ENCODE peak calls at places on chromosomes 4 and X, in six cellular contexts. E is cardiac muscle cell, J is ovary, U is psoas muscle, N is HCT116, V is A549. X is an unnamed sample.

GRCh38 chr4:138669479-138670165 is 346.0 kb upstream of the NOCT start:
- DNase-seq in E (no peak), J (no peak), U (no peak), N (no peak), V (no peak), X (peak)

GRCh38 chrX:104270916-104271512 is 16.3 kb upstream of the ESX1 start:
- DNase-seq in E (peak), J (peak), U (no peak), N (peak), V (peak), X (peak)

GRCh38 chrX:71910526-71911022 is at the start of gene NHSL2:
- DNase-seq in E (peak), J (no peak), U (peak), N (no peak), V (no peak), X (no peak)

GRCh38 chr4:22500128-22500611 is 15.7 kb downstream of the ADGRA3 start:
- DNase-seq in E (no peak), J (no peak), U (no peak), N (no peak), V (no peak), X (no peak)

GRCh38 chr4:102843938-102844337 is 16.6 kb upstream of the UBE2D3 start:
- DNase-seq in E (no peak), J (no peak), U (no peak), N (no peak), V (no peak), X (no peak)

GRCh38 chr4:42357325-42357724 is 40.0 kb upstream of the SHISA3 start:
- DNase-seq in E (no peak), J (no peak), U (no peak), N (no peak), V (no peak), X (no peak)

GRCh38 chr4:186808635-186809018 is 85.0 kb upstream of the FAT1 start:
- DNase-seq in E (no peak), J (no peak), U (no peak), N (peak), V (no peak), X (no peak)

GRCh38 chr4:168632246-168632832 is 135.5 kb downstream of the PALLD start:
- DNase-seq in E (peak), J (no peak), U (no peak), N (no peak), V (no peak), X (no peak)

GRCh38 chr4:142983111-142983510 is 137.0 kb upstream of the INPP4B start:
- DNase-seq in E (no peak), J (no peak), U (no peak), N (no peak), V (no peak), X (no peak)

GRCh38 chrX:16628954-16629595 is 20.9 kb upstream of the S100G start:
- DNase-seq in E (peak), J (no peak), U (no peak), N (no peak), V (no peak), X (no peak)

GRCh38 chr4:113064244-113064643 is 14.8 kb downstream of the ANK2 start:
- DNase-seq in E (peak), J (no peak), U (no peak), N (no peak), V (no peak), X (no peak)

GRCh38 chrX:2500681-2501151 is at the start of the genes DHRSX and ZBED1:
- DNase-seq in E (peak), J (peak), U (peak), N (no peak), V (peak), X (no peak)

GRCh38 chr4:145014365-145014764 is 83.6 kb downstream of the ANAPC10 start:
- DNase-seq in E (no peak), J (no peak), U (no peak), N (no peak), V (no peak), X (no peak)

GRCh38 chrX:130887392-130887791 is 15.6 kb downstream of the ENOX2 start:
- DNase-seq in E (peak), J (no peak), U (no peak), N (no peak), V (no peak), X (no peak)

GRCh38 chrX:68827848-68828562 is 816 bp upstream of the EFNB1 start:
- DNase-seq in E (peak), J (peak), U (peak), N (peak), V (peak), X (peak)

GRCh38 chr4:5626916-5627315 is 81.4 kb downstream of the EVC2 start:
- DNase-seq in E (no peak), J (no peak), U (no peak), N (no peak), V (no peak), X (no peak)

GRCh38 chr4:79597266-79597665 is 189.2 kb upstream of the GK2 start:
- DNase-seq in E (no peak), J (no peak), U (no peak), N (no peak), V (no peak), X (no peak)

GRCh38 chr4:2789801-2790582 is 2.9 kb upstream of the SH3BP2 start:
- DNase-seq in E (no peak), J (no peak), U (peak), N (no peak), V (no peak), X (no peak)

GRCh38 chr4:1247811-1248261 is 1.1 kb downstream of the CTBP1 start:
- DNase-seq in E (peak), J (no peak), U (no peak), N (no peak), V (no peak), X (no peak)

GRCh38 chr4:112966701-112967100 is 82.8 kb upstream of the ANK2 start:
- DNase-seq in E (no peak), J (no peak), U (no peak), N (no peak), V (no peak), X (no peak)

GRCh38 chr4:10733016-10733415 is 48.4 kb upstream of the CLNK start:
- DNase-seq in E (no peak), J (no peak), U (no peak), N (no peak), V (no peak), X (no peak)

GRCh38 chr4:24808261-24808660 is 12.9 kb downstream of the SOD3 start:
- DNase-seq in E (no peak), J (no peak), U (no peak), N (no peak), V (no peak), X (no peak)

GRCh38 chrX:56248492-56248891 is 16.3 kb downstream of the KLF8 start:
- DNase-seq in E (peak), J (peak), U (peak), N (peak), V (peak), X (peak)

GRCh38 chr4:32519060-32519459 is 1798.9 kb downstream of the PCDH7 start:
- DNase-seq in E (no peak), J (no peak), U (no peak), N (no peak), V (no peak), X (no peak)

GRCh38 chr4:110196206-110196870 is 2.1 kb downstream of the ELOVL6 start:
- DNase-seq in E (peak), J (peak), U (peak), N (no peak), V (peak), X (peak)

GRCh38 chr4:126007142-126007541 is 692.4 kb downstream of the FAT4 start:
- DNase-seq in E (no peak), J (no peak), U (no peak), N (no peak), V (no peak), X (no peak)

GRCh38 chrX:112840382-112841113 is at the start of gene AMOT:
- DNase-seq in E (peak), J (peak), U (peak), N (peak), V (peak), X (no peak)
- H3K4me3 ChIP-seq in E (peak), J (peak), U (peak), N (peak), V (peak), X (peak)

GRCh38 chrX:83004012-83004411 is 504.1 kb upstream of the POU3F4 start:
- DNase-seq in E (no peak), J (no peak), U (no peak), N (no peak), V (no peak), X (no peak)

DNA sequence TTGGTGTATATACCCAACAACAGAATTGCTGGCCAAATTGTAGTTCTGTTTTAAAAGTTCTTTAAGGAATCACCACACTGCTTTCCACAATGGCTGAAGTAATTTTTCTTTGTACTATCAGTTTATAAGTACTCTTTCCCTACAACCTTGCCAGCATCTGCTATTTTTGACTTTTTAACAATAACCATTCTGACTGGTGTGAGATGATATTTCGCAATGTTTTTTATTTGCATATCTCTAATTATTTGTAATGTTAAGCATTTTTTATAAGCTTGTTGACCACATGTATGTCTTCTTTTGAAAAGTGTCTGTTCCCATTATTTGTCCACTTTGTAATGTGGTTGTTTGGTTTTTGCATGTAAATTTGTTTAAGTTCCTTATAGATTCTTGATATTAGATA is 509.9 kb upstream of the POU3F4 start:
- DNase-seq in E (no peak), J (no peak), U (no peak), N (no peak), V (no peak), X (no peak)
- TF ChIP-seq CTCF in E (no peak), J (no peak), U (no peak), N (no peak), V (no peak), X (no peak)

GRCh38 chrX:36159254-36159653 is 239.7 kb downstream of the CFAP47 start:
- DNase-seq in E (no peak), J (no peak), U (no peak), N (no peak), V (no peak), X (no peak)

GRCh38 chrX:36160056-36160455 is 240.5 kb downstream of the CFAP47 start:
- DNase-seq in E (no peak), J (no peak), U (no peak), N (no peak), V (no peak), X (no peak)
- H3K4me3 ChIP-seq in E (no peak), J (no peak), U (no peak), N (no peak), V (no peak), X (no peak)

GRCh38 chr4:91258326-91258725 is 1045.4 kb upstream of the GRID2 start:
- DNase-seq in E (no peak), J (no peak), U (no peak), N (no peak), V (no peak), X (no peak)

GRCh38 chr4:91256043-91256442 is 1047.7 kb upstream of the GRID2 start:
- DNase-seq in E (no peak), J (no peak), U (no peak), N (no peak), V (no peak), X (no peak)

GRCh38 chr4:91257721-91258120 is 1046.0 kb upstream of the GRID2 start:
- DNase-seq in E (no peak), J (no peak), U (no peak), N (no peak), V (no peak), X (no peak)

DNA sequence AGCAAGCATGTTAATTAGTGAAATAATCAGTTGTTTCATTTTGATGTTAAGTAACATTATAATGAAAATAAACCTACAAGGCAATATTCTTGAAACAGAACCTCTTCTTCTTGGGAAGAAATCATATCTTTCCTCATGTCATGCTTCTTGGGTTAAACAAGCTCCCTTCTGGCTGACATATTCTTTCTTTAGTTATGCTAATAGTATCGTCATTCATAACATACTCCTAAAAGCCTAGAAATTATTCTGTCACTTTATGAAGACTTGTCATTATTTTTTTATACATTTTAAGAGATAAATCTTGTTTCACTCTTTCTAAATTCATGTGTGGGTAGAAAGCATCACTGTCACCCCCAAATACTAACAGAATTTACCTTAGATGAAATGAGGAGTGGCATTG is 1047.0 kb upstream of the GRID2 start:
- DNase-seq in E (no peak), J (no peak), U (no peak), N (no peak), V (no peak), X (no peak)
- TF ChIP-seq CTCF in E (no peak), J (no peak), U (no peak), N (no peak), V (no peak), X (no peak)

DNA sequence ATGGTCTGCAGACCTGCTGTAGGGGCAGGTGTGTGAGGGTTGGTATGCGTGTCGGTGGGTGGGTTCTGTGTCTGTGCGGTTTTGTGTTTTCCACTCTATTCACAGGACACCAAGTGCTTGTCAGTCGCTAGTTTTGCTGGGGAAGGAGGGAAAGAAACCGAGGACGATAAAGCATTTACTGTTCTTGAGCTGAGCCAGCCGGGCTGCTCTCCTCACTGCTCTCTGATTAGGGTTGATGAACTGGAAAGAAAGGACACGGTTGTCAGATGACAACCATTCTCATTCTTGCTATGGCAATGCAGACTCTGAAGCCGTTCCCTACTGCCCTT is 808 bp downstream of the EGFL6 start:
- DNase-seq in E (no peak), J (no peak), U (no peak), N (no peak), V (no peak), X (no peak)
- H3K4me3 ChIP-seq in E (no peak), J (no peak), U (no peak), N (no peak), V (peak), X (no peak)

DNA sequence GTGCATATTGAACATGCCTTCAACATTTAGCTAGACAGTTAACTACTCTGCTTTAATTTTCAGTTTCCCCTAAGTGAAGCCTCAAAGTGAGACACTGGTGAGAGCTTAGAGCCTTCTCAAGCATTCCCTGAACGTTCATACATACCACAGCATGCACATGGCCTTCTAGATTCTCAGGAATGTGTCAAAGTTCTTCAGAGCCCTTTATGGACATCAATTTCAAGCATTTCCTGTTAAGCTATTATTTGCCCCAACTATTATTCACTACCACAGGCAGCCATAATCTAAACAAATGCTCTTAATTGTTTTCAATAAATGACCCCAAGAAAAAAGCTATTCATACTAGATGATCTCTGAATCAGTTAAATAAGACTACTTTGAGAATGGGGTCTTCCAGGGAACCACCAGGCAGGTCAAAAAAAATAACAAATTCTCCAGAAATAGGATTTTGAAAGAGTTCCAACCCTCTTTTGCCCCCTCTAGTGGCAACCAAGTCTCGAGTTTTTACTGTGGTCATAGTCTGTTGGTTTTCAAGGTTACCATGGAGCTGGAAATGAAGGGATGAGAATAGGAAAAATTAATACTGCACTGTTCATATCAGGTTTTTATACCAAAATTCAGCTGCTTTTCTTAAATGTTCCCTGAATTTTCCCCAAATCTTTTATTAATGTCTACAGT is 235.4 kb downstream of the RAB28 start:
- DNase-seq in E (no peak), J (no peak), U (no peak), N (peak), V (no peak), X (no peak)
- TF ChIP-seq CTCF in E (peak), J (no peak), U (no peak), N (peak), V (no peak), X (peak)

GRCh38 chrX:44344194-44344593 is 722 bp upstream of the EFHC2 start:
- DNase-seq in E (no peak), J (no peak), U (no peak), N (no peak), V (no peak), X (no peak)

GRCh38 chrX:44338361-44338760 is 5.1 kb downstream of the EFHC2 start:
- DNase-seq in E (no peak), J (no peak), U (no peak), N (no peak), V (no peak), X (no peak)

GRCh38 chrX:44344687-44345086 is 1.2 kb upstream of the EFHC2 start:
- DNase-seq in E (no peak), J (no peak), U (no peak), N (no peak), V (no peak), X (no peak)

GRCh38 chrX:44343412-44343942 is at the start of gene EFHC2:
- DNase-seq in E (peak), J (peak), U (peak), N (no peak), V (peak), X (no peak)

GRCh38 chrX:44342866-44343265 is 606 bp downstream of the EFHC2 start:
- DNase-seq in E (no peak), J (no peak), U (no peak), N (no peak), V (no peak), X (no peak)
- H3K4me3 ChIP-seq in E (peak), J (peak), U (peak), N (no peak), V (peak), X (peak)

GRCh38 chr4:151324449-151325319 is 721 bp downstream of the SH3D19 start:
- DNase-seq in E (peak), J (peak), U (peak), N (peak), V (peak), X (peak)
- TF ChIP-seq CTCF in E (no peak), J (no peak), U (no peak), N (no peak), V (no peak), X (no peak)

GRCh38 chrX:84188320-84188834 is 378 bp upstream of the RPS6KA6 start:
- DNase-seq in E (peak), J (peak), U (peak), N (no peak), V (peak), X (peak)
- H3K4me3 ChIP-seq in E (peak), J (peak), U (peak), N (no peak), V (peak), X (peak)

DNA sequence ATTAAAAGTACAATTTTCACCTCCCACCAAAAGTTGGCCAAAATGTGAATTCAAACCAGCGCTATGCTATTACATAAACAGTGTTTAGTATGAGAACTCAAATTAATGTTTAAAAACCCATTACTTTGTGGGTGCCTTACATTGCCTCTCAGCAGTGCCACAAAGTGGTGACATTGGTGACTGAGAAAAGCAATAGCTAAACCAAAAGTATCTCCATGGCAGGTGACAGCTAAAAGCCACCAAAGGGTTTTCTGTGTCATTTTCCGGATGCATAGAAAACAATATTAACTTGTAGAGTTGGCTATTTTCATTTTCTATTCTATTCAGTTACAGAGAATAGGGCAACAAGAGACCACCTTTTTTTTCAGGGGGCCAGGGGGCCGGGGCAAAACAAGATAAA is 261.2 kb downstream of the MAPK10 start:
- DNase-seq in E (no peak), J (no peak), U (no peak), N (no peak), V (no peak), X (no peak)
- TF ChIP-seq CTCF in E (no peak), J (no peak), U (no peak), N (no peak), V (no peak), X (no peak)